ENCODE peak calls at places on chromosomes 13 and 19, in eight cellular contexts. M, T, X, S, J, Z, L and U are unnamed samples.

GRCh38 chr13:63307239-63307638 is 1891.6 kb upstream of the PCDH20 start:
- DNase-seq in M (peak), T (no peak), X (no peak), S (no peak), J (no peak), Z (no peak), L (no peak), U (no peak)

GRCh38 chr13:67184247-67184646 is 45.9 kb downstream of the PCDH9 start:
- DNase-seq in M (no peak), T (no peak), X (no peak), S (no peak), J (no peak), Z (no peak), L (no peak), U (no peak)

GRCh38 chr19:3125900-3126524 is 9.8 kb upstream of the GNA15 start:
- DNase-seq in M (peak), T (no peak), X (peak), S (peak), J (peak), Z (peak), L (no peak), U (peak)

GRCh38 chr19:1374250-1374577 is 9.5 kb upstream of the NDUFS7 start:
- DNase-seq in M (no peak), T (no peak), X (no peak), S (no peak), J (no peak), Z (no peak), L (no peak), U (no peak)

GRCh38 chr19:5588441-5588840 is 20.7 kb upstream of the TINCR start:
- DNase-seq in M (no peak), T (no peak), X (peak), S (no peak), J (no peak), Z (no peak), L (no peak), U (no peak)

GRCh38 chr19:805600-806550 is 8.6 kb downstream of the PTBP1 start:
- DNase-seq in M (no peak), T (no peak), X (no peak), S (no peak), J (no peak), Z (no peak), L (no peak), U (no peak)

GRCh38 chr13:60970736-60971135 is 444.9 kb downstream of the PCDH20 start:
- DNase-seq in M (no peak), T (no peak), X (no peak), S (no peak), J (no peak), Z (no peak), L (no peak), U (no peak)

GRCh38 chr19:58181902-58182576 is 822 bp upstream of the ZNF274 start:
- DNase-seq in M (peak), T (no peak), X (peak), S (peak), J (peak), Z (peak), L (no peak), U (no peak)

GRCh38 chr13:99086149-99086868 is 108.4 kb upstream of the DOCK9 start:
- DNase-seq in M (peak), T (peak), X (peak), S (peak), J (peak), Z (peak), L (no peak), U (peak)
- TF ChIP-seq POLR2A in M (peak), T (peak), X (peak), S (peak), J (no peak), Z (no peak), L (no peak), U (no peak)

GRCh38 chr13:54958781-54959180 is 1930.2 kb downstream of the OLFM4 start:
- DNase-seq in M (no peak), T (no peak), X (no peak), S (no peak), J (no peak), Z (no peak), L (no peak), U (no peak)
- TF ChIP-seq POLR2A in M (no peak), T (no peak), X (no peak), S (no peak), J (no peak), Z (no peak), L (no peak), U (no peak)

DNA sequence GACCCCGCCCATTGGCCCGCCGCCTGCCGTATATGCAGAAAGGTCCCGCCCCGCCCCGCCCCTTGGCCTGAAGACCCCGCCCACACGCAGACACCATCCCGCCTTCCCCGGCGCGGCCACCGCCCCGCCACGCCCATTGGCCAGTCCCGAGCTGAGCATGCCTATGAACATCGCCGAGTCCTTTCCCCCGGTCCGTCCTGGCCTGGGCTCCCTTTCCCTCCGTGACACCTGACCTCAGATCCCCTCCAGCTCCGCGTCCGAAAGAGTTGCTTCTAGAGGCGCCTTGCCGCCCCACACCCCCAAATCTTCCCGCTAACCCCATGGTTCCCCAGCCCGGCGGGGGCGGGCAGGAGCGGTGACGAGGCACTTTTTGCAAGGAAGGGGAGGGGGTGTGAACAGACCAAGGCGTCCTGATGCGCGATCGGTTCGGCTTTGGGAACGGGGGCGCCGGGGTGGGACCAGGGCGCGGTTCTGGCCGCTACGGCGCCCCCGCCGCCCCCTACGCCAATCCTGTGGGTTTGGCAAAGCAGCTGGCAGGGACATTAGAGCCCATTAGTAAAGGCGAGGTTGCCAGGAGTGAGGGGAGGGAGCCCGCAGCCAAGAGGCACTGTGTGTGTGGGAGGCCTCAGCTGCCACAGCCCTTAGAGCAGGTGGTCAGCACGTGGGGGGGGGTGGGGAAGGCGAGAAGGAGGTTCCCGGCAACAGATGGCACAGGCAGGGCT is 409 bp upstream of the NUMBL start:
- DNase-seq in M (peak), T (peak), X (peak), S (peak), J (peak), Z (peak), L (peak), U (peak)
- TF ChIP-seq POLR2A in M (peak), T (no peak), X (no peak), S (peak), J (no peak), Z (peak), L (no peak), U (peak)

GRCh38 chr13:50106559-50106958 is 91.3 kb downstream of the KCNRG start:
- DNase-seq in M (no peak), T (no peak), X (no peak), S (no peak), J (no peak), Z (no peak), L (no peak), U (no peak)
- TF ChIP-seq POLR2A in M (no peak), T (no peak), X (no peak), S (no peak), J (no peak), Z (no peak), L (no peak), U (no peak)

GRCh38 chr13:24512208-24513068 is at the start of gene PARP4:
- DNase-seq in M (peak), T (peak), X (peak), S (peak), J (peak), Z (peak), L (no peak), U (peak)
- TF ChIP-seq POLR2A in M (peak), T (peak), X (peak), S (peak), J (no peak), Z (peak), L (peak), U (peak)